ENCODE peak calls at places on chromosomes 4 and X, in four cellular contexts. U is lower lobe of right lung; G is neural progenitor cell; X is effector memory CD4-positive, alpha-beta T cell. J is an unnamed sample.

GRCh38 chr4:77538144-77538543 is 67.5 kb upstream of the CXCL13 start:
- DNase-seq in U (no peak), X (no peak), G (no peak), J (no peak)

GRCh38 chrX:71909956-71910355 is 689 bp upstream of the NHSL2 start:
- DNase-seq in G (peak), U (no peak), X (no peak), J (peak)

GRCh38 chr4:120714581-120714980 is 207.9 kb downstream of the PRDM5 start:
- DNase-seq in U (no peak), G (no peak), X (no peak), J (no peak)

GRCh38 chr4:176303938-176304337 is 15.8 kb upstream of the SPCS3 start:
- DNase-seq in G (no peak), U (no peak), X (no peak), J (no peak)

GRCh38 chrX:39771089-39771488 is 326.7 kb downstream of the BCOR start:
- DNase-seq in U (no peak), G (no peak), X (no peak), J (no peak)

GRCh38 chr4:117096886-117097285 is 11.5 kb upstream of the TRAM1L1 start:
- DNase-seq in U (no peak), X (no peak), G (no peak), J (no peak)

GRCh38 chr4:38846015-38846414 is 10.6 kb downstream of the TLR6 start:
- DNase-seq in X (no peak), G (no peak), U (no peak), J (no peak)

GRCh38 chr4:166366012-166366411 is 493.0 kb downstream of the TLL1 start:
- DNase-seq in X (no peak), G (no peak), U (no peak), J (no peak)

GRCh38 chr4:6563935-6564645 is 10.9 kb upstream of the MAN2B2 start:
- DNase-seq in X (no peak), U (no peak), G (no peak), J (no peak)

GRCh38 chr4:83340692-83341343 is 6.2 kb upstream of the HPSE start:
- DNase-seq in X (no peak), U (no peak), G (no peak), J (no peak)

DNA sequence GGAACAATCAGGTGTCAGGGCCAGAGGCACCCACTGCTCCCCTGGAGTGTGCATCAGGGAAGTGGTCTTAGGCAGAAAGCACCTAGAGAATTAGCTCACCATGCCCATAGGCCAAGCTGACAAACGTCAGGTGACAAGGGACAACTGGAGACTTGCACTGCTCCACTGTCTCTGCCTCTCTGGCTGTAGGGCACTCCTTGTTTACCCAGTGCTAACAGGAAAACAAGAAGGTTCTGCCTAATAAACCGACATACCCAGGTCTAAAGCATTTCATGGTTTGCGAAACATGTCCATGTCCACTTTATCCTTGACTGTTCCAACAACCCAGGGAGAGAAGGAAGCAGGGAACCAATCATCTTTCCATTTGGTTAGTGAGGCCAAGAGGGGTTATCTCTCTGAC is 92.5 kb upstream of the MAMLD1 start:
- DNase-seq in U (no peak), X (no peak), G (no peak), J (no peak)
- H3K27ac ChIP-seq in U (no peak), X (no peak), G (no peak), J (no peak)

DNA sequence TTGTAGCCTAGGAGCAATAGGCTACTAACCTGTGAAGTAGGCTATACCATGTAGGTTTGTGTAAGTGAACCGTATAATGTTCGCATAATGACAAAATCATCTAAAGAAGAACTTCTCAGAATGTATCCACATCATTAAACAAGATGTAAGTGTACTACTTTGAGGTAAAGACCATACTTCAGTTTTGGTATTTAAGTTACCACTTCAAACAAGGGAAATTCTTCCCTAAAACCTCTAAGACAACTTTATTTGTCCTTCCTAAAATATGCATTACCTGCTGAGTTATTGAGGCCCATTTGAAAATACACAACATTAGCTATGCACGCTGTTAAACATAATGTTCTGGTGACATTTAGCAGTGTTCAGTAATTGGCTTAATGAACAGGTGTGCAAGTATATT is 182.7 kb downstream of the RPA4 start:
- DNase-seq in X (no peak), U (no peak), G (no peak), J (no peak)
- H3K27ac ChIP-seq in X (no peak), U (no peak), G (no peak), J (no peak)

GRCh38 chr4:85697864-85698263 is 222.9 kb downstream of the ARHGAP24 start:
- DNase-seq in G (no peak), U (no peak), X (no peak), J (no peak)

GRCh38 chr4:85700362-85700761 is 225.4 kb downstream of the ARHGAP24 start:
- DNase-seq in U (no peak), G (no peak), X (no peak), J (no peak)

GRCh38 chr4:85707591-85707990 is 232.6 kb downstream of the ARHGAP24 start:
- DNase-seq in U (no peak), G (no peak), X (no peak), J (no peak)

GRCh38 chr4:85701881-85702321 is 227.0 kb downstream of the ARHGAP24 start:
- DNase-seq in G (no peak), X (no peak), U (no peak), J (no peak)

GRCh38 chr4:85703098-85703497 is 228.1 kb downstream of the ARHGAP24 start:
- DNase-seq in G (no peak), U (no peak), X (no peak), J (no peak)
- H3K27ac ChIP-seq in G (no peak), U (no peak), X (no peak), J (no peak)

GRCh38 chr4:929096-929765 is 2.9 kb downstream of the GAK start:
- DNase-seq in G (no peak), U (no peak), X (no peak), J (no peak)

GRCh38 chr4:931194-931959 is 739 bp downstream of the GAK start:
- DNase-seq in U (no peak), G (no peak), X (no peak), J (no peak)

GRCh38 chr4:931960-932712 is at the start of the genes GAK and TMEM175:
- DNase-seq in U (peak), G (peak), X (peak), J (peak)

GRCh38 chr4:930827-931193 is 1.3 kb downstream of the GAK start:
- DNase-seq in G (no peak), X (no peak), U (no peak), J (no peak)

GRCh38 chr4:929970-930625 is 2.0 kb downstream of the GAK start:
- DNase-seq in X (no peak), U (no peak), G (no peak), J (peak)
- H3K27ac ChIP-seq in X (peak), U (no peak), G (no peak), J (no peak)

J was measured in right cardiac atrium.